ENCODE peak calls at places on chromosomes 11 and 22, in five cellular contexts. One of them, this sample, is unnamed.

GRCh38 chr11:107018274-107018901 is at the start of gene GUCY1A2:
- DNase-seq in astrocyte of the spinal cord: peak
- DNase-seq in occipital lobe: peak
- DNase-seq in DMS153: no peak
- DNase-seq in activated CD4-positive, alpha-beta T cell treated with anti-CD3 and anti-CD28 coated beads, Interleukin-2, amount 50 U/mL, for 1 hour: no peak
- DNase-seq in this sample: peak

GRCh38 chr11:20355221-20356219 is 8.0 kb upstream of the HTATIP2 start:
- DNase-seq in astrocyte of the spinal cord: peak
- DNase-seq in occipital lobe: no peak
- DNase-seq in DMS153: peak
- DNase-seq in activated CD4-positive, alpha-beta T cell treated with anti-CD3 and anti-CD28 coated beads, Interleukin-2, amount 50 U/mL, for 1 hour: peak
- DNase-seq in this sample: peak

GRCh38 chr11:59678118-59678812 is 9.4 kb upstream of the PATL1 start:
- DNase-seq in astrocyte of the spinal cord: no peak
- DNase-seq in occipital lobe: no peak
- DNase-seq in DMS153: no peak
- DNase-seq in activated CD4-positive, alpha-beta T cell treated with anti-CD3 and anti-CD28 coated beads, Interleukin-2, amount 50 U/mL, for 1 hour: no peak
- DNase-seq in this sample: no peak

GRCh38 chr11:120645639-120646038 is 134.1 kb downstream of the GRIK4 start:
- DNase-seq in astrocyte of the spinal cord: peak
- DNase-seq in occipital lobe: no peak
- DNase-seq in DMS153: peak
- DNase-seq in activated CD4-positive, alpha-beta T cell treated with anti-CD3 and anti-CD28 coated beads, Interleukin-2, amount 50 U/mL, for 1 hour: no peak
- DNase-seq in this sample: peak

GRCh38 chr22:36435516-36436415 is 45.7 kb downstream of the TXN2 start:
- DNase-seq in astrocyte of the spinal cord: no peak
- DNase-seq in occipital lobe: no peak
- DNase-seq in DMS153: peak
- DNase-seq in activated CD4-positive, alpha-beta T cell treated with anti-CD3 and anti-CD28 coated beads, Interleukin-2, amount 50 U/mL, for 1 hour: peak
- DNase-seq in this sample: peak

GRCh38 chr11:12963789-12964536 is 45.2 kb upstream of the RASSF10 start:
- DNase-seq in astrocyte of the spinal cord: peak
- DNase-seq in occipital lobe: peak
- DNase-seq in DMS153: peak
- DNase-seq in activated CD4-positive, alpha-beta T cell treated with anti-CD3 and anti-CD28 coated beads, Interleukin-2, amount 50 U/mL, for 1 hour: peak
- DNase-seq in this sample: peak

GRCh38 chr11:17939542-17939941 is 73.3 kb downstream of the SERGEF start:
- DNase-seq in astrocyte of the spinal cord: no peak
- DNase-seq in occipital lobe: no peak
- DNase-seq in DMS153: no peak
- DNase-seq in activated CD4-positive, alpha-beta T cell treated with anti-CD3 and anti-CD28 coated beads, Interleukin-2, amount 50 U/mL, for 1 hour: no peak
- DNase-seq in this sample: no peak

GRCh38 chr11:71206186-71206585 is 46.2 kb downstream of the SHANK2 start:
- DNase-seq in astrocyte of the spinal cord: no peak
- DNase-seq in occipital lobe: no peak
- DNase-seq in DMS153: no peak
- DNase-seq in activated CD4-positive, alpha-beta T cell treated with anti-CD3 and anti-CD28 coated beads, Interleukin-2, amount 50 U/mL, for 1 hour: no peak
- DNase-seq in this sample: no peak

GRCh38 chr11:10592331-10592730 is 23.9 kb upstream of the LYVE1 start:
- DNase-seq in astrocyte of the spinal cord: peak
- DNase-seq in occipital lobe: no peak
- DNase-seq in DMS153: no peak
- DNase-seq in activated CD4-positive, alpha-beta T cell treated with anti-CD3 and anti-CD28 coated beads, Interleukin-2, amount 50 U/mL, for 1 hour: no peak
- DNase-seq in this sample: no peak

GRCh38 chr11:61336171-61336935 is 3.3 kb downstream of the TKFC start:
- DNase-seq in astrocyte of the spinal cord: peak
- DNase-seq in occipital lobe: peak
- DNase-seq in DMS153: peak
- DNase-seq in activated CD4-positive, alpha-beta T cell treated with anti-CD3 and anti-CD28 coated beads, Interleukin-2, amount 50 U/mL, for 1 hour: peak
- DNase-seq in this sample: peak

GRCh38 chr11:109784536-109784935 is 308.7 kb upstream of the ZC3H12C start:
- DNase-seq in astrocyte of the spinal cord: no peak
- DNase-seq in occipital lobe: no peak
- DNase-seq in DMS153: no peak
- DNase-seq in activated CD4-positive, alpha-beta T cell treated with anti-CD3 and anti-CD28 coated beads, Interleukin-2, amount 50 U/mL, for 1 hour: no peak
- DNase-seq in this sample: no peak

GRCh38 chr22:21726650-21727049 is 8.9 kb downstream of the YPEL1 start:
- DNase-seq in astrocyte of the spinal cord: no peak
- DNase-seq in occipital lobe: no peak
- DNase-seq in DMS153: no peak
- DNase-seq in activated CD4-positive, alpha-beta T cell treated with anti-CD3 and anti-CD28 coated beads, Interleukin-2, amount 50 U/mL, for 1 hour: no peak
- DNase-seq in this sample: no peak

GRCh38 chr11:17915500-17916143 is 97.2 kb downstream of the SERGEF start:
- DNase-seq in astrocyte of the spinal cord: no peak
- DNase-seq in occipital lobe: no peak
- DNase-seq in DMS153: no peak
- DNase-seq in activated CD4-positive, alpha-beta T cell treated with anti-CD3 and anti-CD28 coated beads, Interleukin-2, amount 50 U/mL, for 1 hour: no peak
- DNase-seq in this sample: no peak

GRCh38 chr11:96341237-96342130 is 1.5 kb downstream of the MAML2 start:
- DNase-seq in astrocyte of the spinal cord: peak
- DNase-seq in occipital lobe: no peak
- DNase-seq in DMS153: no peak
- DNase-seq in activated CD4-positive, alpha-beta T cell treated with anti-CD3 and anti-CD28 coated beads, Interleukin-2, amount 50 U/mL, for 1 hour: peak
- DNase-seq in this sample: no peak

GRCh38 chr11:73195191-73196007 is 22.7 kb upstream of the P2RY2 start:
- DNase-seq in astrocyte of the spinal cord: no peak
- DNase-seq in occipital lobe: no peak
- DNase-seq in DMS153: no peak
- DNase-seq in activated CD4-positive, alpha-beta T cell treated with anti-CD3 and anti-CD28 coated beads, Interleukin-2, amount 50 U/mL, for 1 hour: no peak
- DNase-seq in this sample: no peak

GRCh38 chr22:44139773-44140172 is 41.0 kb upstream of the PARVG start:
- DNase-seq in astrocyte of the spinal cord: no peak
- DNase-seq in occipital lobe: no peak
- DNase-seq in DMS153: peak
- DNase-seq in activated CD4-positive, alpha-beta T cell treated with anti-CD3 and anti-CD28 coated beads, Interleukin-2, amount 50 U/mL, for 1 hour: no peak
- DNase-seq in this sample: no peak

GRCh38 chr11:112520293-112520692 is 259.6 kb upstream of the PLET1 start:
- DNase-seq in astrocyte of the spinal cord: no peak
- DNase-seq in occipital lobe: no peak
- DNase-seq in DMS153: no peak
- DNase-seq in activated CD4-positive, alpha-beta T cell treated with anti-CD3 and anti-CD28 coated beads, Interleukin-2, amount 50 U/mL, for 1 hour: no peak
- DNase-seq in this sample: no peak

GRCh38 chr11:45173064-45173463 is 26.6 kb downstream of the PRDM11 start:
- DNase-seq in astrocyte of the spinal cord: no peak
- DNase-seq in occipital lobe: no peak
- DNase-seq in DMS153: no peak
- DNase-seq in activated CD4-positive, alpha-beta T cell treated with anti-CD3 and anti-CD28 coated beads, Interleukin-2, amount 50 U/mL, for 1 hour: no peak
- DNase-seq in this sample: no peak

GRCh38 chr22:45425531-45426265 is 12.2 kb downstream of the RIBC2 start:
- DNase-seq in astrocyte of the spinal cord: no peak
- DNase-seq in occipital lobe: no peak
- DNase-seq in DMS153: no peak
- DNase-seq in activated CD4-positive, alpha-beta T cell treated with anti-CD3 and anti-CD28 coated beads, Interleukin-2, amount 50 U/mL, for 1 hour: no peak
- DNase-seq in this sample: no peak

GRCh38 chr11:85805387-85805786 is 5.6 kb downstream of the SYTL2 start:
- DNase-seq in astrocyte of the spinal cord: peak
- DNase-seq in occipital lobe: no peak
- DNase-seq in DMS153: no peak
- DNase-seq in activated CD4-positive, alpha-beta T cell treated with anti-CD3 and anti-CD28 coated beads, Interleukin-2, amount 50 U/mL, for 1 hour: no peak
- DNase-seq in this sample: no peak

GRCh38 chr22:33476206-33476605 is 418.0 kb upstream of the SYN3 start:
- DNase-seq in astrocyte of the spinal cord: no peak
- DNase-seq in occipital lobe: no peak
- DNase-seq in DMS153: no peak
- DNase-seq in activated CD4-positive, alpha-beta T cell treated with anti-CD3 and anti-CD28 coated beads, Interleukin-2, amount 50 U/mL, for 1 hour: no peak
- DNase-seq in this sample: no peak

GRCh38 chr22:44684506-44685383 is 17.3 kb upstream of the PRR5 start:
- DNase-seq in astrocyte of the spinal cord: peak
- DNase-seq in occipital lobe: peak
- DNase-seq in DMS153: peak
- DNase-seq in activated CD4-positive, alpha-beta T cell treated with anti-CD3 and anti-CD28 coated beads, Interleukin-2, amount 50 U/mL, for 1 hour: peak
- DNase-seq in this sample: peak

GRCh38 chr11:26048271-26048670 is 283.7 kb upstream of the ANO3 start:
- DNase-seq in astrocyte of the spinal cord: no peak
- DNase-seq in occipital lobe: no peak
- DNase-seq in DMS153: no peak
- DNase-seq in activated CD4-positive, alpha-beta T cell treated with anti-CD3 and anti-CD28 coated beads, Interleukin-2, amount 50 U/mL, for 1 hour: no peak
- DNase-seq in this sample: no peak

This sample was measured in NCI-H1092 treated with DMSO at 0.1 percent for 48 hours.